ENCODE peak calls at places on chromosomes 11 and 22, in five cellular contexts. Q is upper lobe of left lung, Z is A549, U is GM12878, M is K562. H is an unnamed sample.

GRCh38 chr22:38017272-38017920 is 33.0 kb upstream of the SOX10 start:
- ATAC-seq in M (peak), Z (no peak), U (no peak), Q (peak), H (peak)

GRCh38 chr11:128596245-128596644 is 8.9 kb upstream of the ETS1 start:
- ATAC-seq in M (no peak), Q (no peak), U (peak), Z (no peak), H (no peak)

GRCh38 chr11:125227151-125227550 is 62.6 kb downstream of the PKNOX2 start:
- ATAC-seq in Z (no peak), U (no peak), M (no peak), Q (no peak), H (no peak)

GRCh38 chr11:1930448-1930802 is 10.9 kb downstream of the TNNT3 start:
- ATAC-seq in U (no peak), Z (no peak), Q (peak), M (no peak), H (peak)

GRCh38 chr22:49538006-49538405 is 289.7 kb downstream of the BRD1 start:
- ATAC-seq in Q (no peak), U (no peak), M (no peak), Z (no peak), H (no peak)

GRCh38 chr11:122354029-122354697 is 238.1 kb upstream of the BLID start:
- ATAC-seq in Z (no peak), U (no peak), M (no peak), Q (peak), H (peak)

GRCh38 chr11:60767388-60767811 is 10.7 kb downstream of the MS4A15 start:
- ATAC-seq in M (peak), Q (no peak), Z (peak), U (no peak), H (no peak)

GRCh38 chr11:3627291-3627690 is 14.5 kb downstream of the ART5 start:
- ATAC-seq in Q (no peak), M (no peak), U (no peak), Z (peak), H (no peak)

GRCh38 chr22:17832665-17833064 is 58.4 kb upstream of the BID start:
- ATAC-seq in Z (no peak), U (no peak), Q (no peak), M (no peak), H (no peak)

GRCh38 chr22:48254311-48254873 is 1491.9 kb downstream of the TBC1D22A start:
- ATAC-seq in M (no peak), Z (no peak), U (no peak), Q (no peak), H (no peak)

GRCh38 chr22:50445880-50446707 is 28.7 kb downstream of the SBF1 start:
- ATAC-seq in Z (no peak), Q (no peak), U (no peak), M (no peak), H (no peak)

GRCh38 chr11:43908191-43908590 is 27.6 kb downstream of the ALKBH3 start:
- ATAC-seq in Q (no peak), U (no peak), M (no peak), Z (no peak), H (no peak)

GRCh38 chr11:1889941-1890855 is 1.5 kb downstream of the PRR33 start:
- ATAC-seq in U (peak), M (peak), Q (peak), Z (no peak), H (no peak)

GRCh38 chr11:15194671-15195415 is 80.1 kb downstream of the INSC start:
- ATAC-seq in Z (peak), U (no peak), M (no peak), Q (no peak), H (no peak)

GRCh38 chr11:63510360-63511130 is 4.7 kb downstream of the LGALS12 start:
- ATAC-seq in U (no peak), M (no peak), Z (no peak), Q (peak), H (peak)

GRCh38 chr11:69249641-69250502 is 44.1 kb upstream of the MYEOV start:
- ATAC-seq in Z (no peak), M (no peak), Q (peak), U (no peak), H (no peak)

GRCh38 chr11:68128682-68129327 is 7.6 kb upstream of the CHKA start:
- ATAC-seq in Q (peak), Z (no peak), M (peak), U (no peak), H (peak)

GRCh38 chr22:37994049-37994448 is 9.7 kb upstream of the SOX10 start:
- ATAC-seq in M (no peak), Z (no peak), Q (no peak), U (no peak), H (no peak)

GRCh38 chr22:20653012-20653794 is 120.7 kb upstream of the SERPIND1 start:
- ATAC-seq in U (no peak), M (no peak), Q (no peak), Z (no peak), H (no peak)

GRCh38 chr22:24807284-24807950 is 1.4 kb downstream of the SGSM1 start:
- ATAC-seq in Z (no peak), U (no peak), Q (no peak), M (no peak), H (no peak)

GRCh38 chr11:25423436-25424184 is 908.3 kb upstream of the ANO3 start:
- ATAC-seq in Q (peak), Z (no peak), U (no peak), M (no peak), H (peak)

GRCh38 chr11:64348611-64349387 is 8.8 kb downstream of the CCDC88B start:
- ATAC-seq in U (no peak), Q (no peak), M (no peak), Z (no peak), H (no peak)

GRCh38 chr22:25702571-25703167 is 39.3 kb upstream of the MYO18B start:
- ATAC-seq in M (no peak), Q (no peak), Z (no peak), U (peak), H (no peak)

GRCh38 chr22:39776295-39776694 is 117.3 kb downstream of the ENTHD1 start:
- ATAC-seq in Z (no peak), U (no peak), Q (no peak), M (no peak), H (no peak)
- TF ChIP-seq EP300 in Z (no peak), U (no peak), Q (no peak), M (no peak), H (no peak)

GRCh38 chr11:85664561-85665481 is at the start of gene CREBZF:
- ATAC-seq in Z (peak), Q (peak), U (peak), M (peak), H (peak)
- TF ChIP-seq EP300 in Z (no peak), Q (no peak), U (no peak), M (no peak), H (no peak)

DNA sequence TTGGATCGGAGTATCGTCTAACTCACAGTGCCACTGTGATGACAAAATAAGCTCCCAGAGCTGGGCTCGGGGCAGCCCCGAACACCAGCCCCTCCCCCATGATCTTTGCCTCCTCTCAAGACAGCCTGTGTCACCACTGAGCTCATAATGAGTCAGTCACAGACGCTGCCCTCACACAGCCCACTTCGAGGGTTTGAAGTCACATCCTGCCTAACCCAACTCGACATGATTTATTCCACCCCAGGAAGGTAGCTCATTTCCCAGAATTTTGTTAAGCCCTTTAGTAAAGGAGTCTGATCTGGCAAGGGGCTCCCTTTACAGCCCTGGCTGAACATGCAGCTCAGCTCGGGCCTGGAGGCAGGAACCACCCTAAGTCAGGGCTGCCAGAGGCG is 22.8 kb downstream of the MYH9 start:
- ATAC-seq in Q (peak), U (peak), Z (peak), M (peak), H (peak)
- TF ChIP-seq EP300 in Q (no peak), U (peak), Z (peak), M (no peak), H (no peak)

GRCh38 chr11:131817701-131818188 is 447.3 kb downstream of the NTM start:
- ATAC-seq in U (no peak), M (no peak), Z (no peak), Q (no peak), H (no peak)
- TF ChIP-seq EP300 in U (no peak), M (no peak), Z (no peak), Q (no peak), H (no peak)

GRCh38 chr11:86302092-86302793 is at the start of gene HIKESHI:
- ATAC-seq in Z (peak), Q (peak), M (peak), U (peak), H (peak)
- TF ChIP-seq EP300 in Z (no peak), Q (no peak), M (no peak), U (no peak), H (no peak)

GRCh38 chr11:33039274-33040126 is at the start of gene TCP11L1:
- ATAC-seq in U (peak), Z (peak), M (peak), Q (peak), H (peak)
- TF ChIP-seq EP300 in U (no peak), Z (no peak), M (no peak), Q (no peak), H (no peak)

GRCh38 chr22:27880778-27881394 is 38.2 kb downstream of the PITPNB start:
- ATAC-seq in M (peak), U (peak), Z (peak), Q (peak), H (peak)

GRCh38 chr22:27885977-27886842 is 32.8 kb downstream of the PITPNB start:
- ATAC-seq in Q (peak), Z (no peak), M (peak), U (peak), H (peak)

GRCh38 chr22:27881404-27881803 is 37.7 kb downstream of the PITPNB start:
- ATAC-seq in Q (peak), Z (no peak), U (no peak), M (no peak), H (peak)

GRCh38 chr22:27886843-27887151 is 32.3 kb downstream of the PITPNB start:
- ATAC-seq in U (no peak), Z (no peak), Q (no peak), M (no peak), H (no peak)

GRCh38 chr22:27883656-27884350 is 35.3 kb downstream of the PITPNB start:
- ATAC-seq in U (no peak), Q (no peak), Z (no peak), M (no peak), H (no peak)
- TF ChIP-seq EP300 in U (no peak), Q (no peak), Z (no peak), M (no peak), H (no peak)

GRCh38 chr11:98674390-98674789 is 346.4 kb upstream of the CNTN5 start:
- ATAC-seq in Z (no peak), U (no peak), Q (no peak), M (no peak), H (no peak)

GRCh38 chr11:98679673-98680072 is 341.1 kb upstream of the CNTN5 start:
- ATAC-seq in Z (no peak), Q (no peak), M (no peak), U (no peak), H (no peak)
- TF ChIP-seq EP300 in Z (no peak), Q (no peak), M (no peak), U (no peak), H (no peak)

GRCh38 chr11:103652013-103652412 is 384.4 kb upstream of the DDI1 start:
- ATAC-seq in U (no peak), Z (no peak), Q (no peak), M (no peak), H (no peak)
- TF ChIP-seq EP300 in U (no peak), Z (no peak), Q (no peak), M (no peak), H (no peak)